ENCODE peak calls at places on chromosomes 3 and 15, in seven cellular contexts. One of them, this sample, is unnamed. For H3K4me1, the result is how much of the 10 kb centered on the place peaks cover.

GRCh38 chr15:55764398-55764797 is 21.4 kb upstream of the PRTG start:
- ATAC-seq in upper lobe of right lung: no peak
- ATAC-seq in right cardiac atrium: no peak
- ATAC-seq in aorta: no peak
- ATAC-seq in CD8-positive, alpha-beta T cell: no peak
- ATAC-seq in right lobe of liver: no peak
- ATAC-seq in left lung: no peak
- ATAC-seq in this sample: no peak

GRCh38 chr3:23884481-23884880 is 32.3 kb downstream of the NKIRAS1 start:
- ATAC-seq in left lung: peak
- ATAC-seq in upper lobe of right lung: peak
- ATAC-seq in right cardiac atrium: no peak
- ATAC-seq in aorta: no peak
- ATAC-seq in CD8-positive, alpha-beta T cell: no peak
- ATAC-seq in right lobe of liver: peak
- ATAC-seq in this sample: no peak

GRCh38 chr3:152355744-152356665 is 87.3 kb downstream of the MBNL1 start:
- ATAC-seq in upper lobe of right lung: no peak
- ATAC-seq in CD8-positive, alpha-beta T cell: no peak
- ATAC-seq in aorta: no peak
- ATAC-seq in right lobe of liver: peak
- ATAC-seq in right cardiac atrium: no peak
- ATAC-seq in left lung: no peak
- ATAC-seq in this sample: no peak

GRCh38 chr15:68658151-68658550 is 79.4 kb downstream of the CORO2B start:
- ATAC-seq in aorta: no peak
- ATAC-seq in left lung: no peak
- ATAC-seq in right cardiac atrium: peak
- ATAC-seq in CD8-positive, alpha-beta T cell: no peak
- ATAC-seq in upper lobe of right lung: no peak
- ATAC-seq in right lobe of liver: no peak
- ATAC-seq in this sample: no peak

GRCh38 chr3:128432898-128433629 is 33.6 kb downstream of the DNAJB8 start:
- ATAC-seq in right cardiac atrium: peak
- ATAC-seq in right lobe of liver: no peak
- ATAC-seq in left lung: peak
- ATAC-seq in upper lobe of right lung: peak
- ATAC-seq in aorta: no peak
- ATAC-seq in CD8-positive, alpha-beta T cell: no peak
- ATAC-seq in this sample: no peak

GRCh38 chr15:45919806-45920205 is 285.0 kb downstream of the SQOR start:
- ATAC-seq in right lobe of liver: no peak
- ATAC-seq in CD8-positive, alpha-beta T cell: no peak
- ATAC-seq in upper lobe of right lung: peak
- ATAC-seq in left lung: peak
- ATAC-seq in right cardiac atrium: peak
- ATAC-seq in aorta: no peak
- ATAC-seq in this sample: no peak

GRCh38 chr3:71397046-71397445 is 186.5 kb downstream of the FOXP1 start:
- ATAC-seq in CD8-positive, alpha-beta T cell: no peak
- ATAC-seq in right lobe of liver: peak
- ATAC-seq in upper lobe of right lung: peak
- ATAC-seq in left lung: peak
- ATAC-seq in right cardiac atrium: peak
- ATAC-seq in aorta: peak
- ATAC-seq in this sample: no peak

GRCh38 chr3:125357032-125357658 is 18.0 kb downstream of the ZNF148 start:
- ATAC-seq in aorta: peak
- ATAC-seq in right lobe of liver: peak
- ATAC-seq in CD8-positive, alpha-beta T cell: peak
- ATAC-seq in right cardiac atrium: peak
- ATAC-seq in left lung: peak
- ATAC-seq in upper lobe of right lung: peak
- ATAC-seq in this sample: peak

GRCh38 chr3:145450018-145450682 is 710.8 kb downstream of the PLOD2 start:
- ATAC-seq in CD8-positive, alpha-beta T cell: no peak
- ATAC-seq in upper lobe of right lung: no peak
- ATAC-seq in left lung: no peak
- ATAC-seq in aorta: no peak
- ATAC-seq in right lobe of liver: no peak
- ATAC-seq in right cardiac atrium: no peak
- ATAC-seq in this sample: no peak

GRCh38 chr3:72445827-72446405 is 402.3 kb downstream of the SHQ1 start:
- ATAC-seq in right lobe of liver: no peak
- ATAC-seq in upper lobe of right lung: no peak
- ATAC-seq in right cardiac atrium: no peak
- ATAC-seq in CD8-positive, alpha-beta T cell: no peak
- ATAC-seq in aorta: no peak
- ATAC-seq in left lung: no peak
- ATAC-seq in this sample: no peak

GRCh38 chr3:168878655-168879054 is 782.9 kb upstream of the GOLIM4 start:
- ATAC-seq in aorta: no peak
- ATAC-seq in right cardiac atrium: no peak
- ATAC-seq in upper lobe of right lung: no peak
- ATAC-seq in CD8-positive, alpha-beta T cell: no peak
- ATAC-seq in left lung: peak
- ATAC-seq in right lobe of liver: no peak
- ATAC-seq in this sample: no peak

GRCh38 chr3:123064914-123065313 is 1.9 kb upstream of the PDIA5 start:
- ATAC-seq in aorta: no peak
- ATAC-seq in left lung: no peak
- ATAC-seq in upper lobe of right lung: no peak
- ATAC-seq in right lobe of liver: no peak
- ATAC-seq in CD8-positive, alpha-beta T cell: no peak
- ATAC-seq in right cardiac atrium: no peak
- ATAC-seq in this sample: no peak

GRCh38 chr3:191329654-191330308 is 545 bp downstream of the UTS2B start:
- ATAC-seq in upper lobe of right lung: peak
- ATAC-seq in left lung: peak
- ATAC-seq in aorta: peak
- ATAC-seq in right lobe of liver: peak
- ATAC-seq in right cardiac atrium: peak
- ATAC-seq in CD8-positive, alpha-beta T cell: no peak
- ATAC-seq in this sample: peak

DNA sequence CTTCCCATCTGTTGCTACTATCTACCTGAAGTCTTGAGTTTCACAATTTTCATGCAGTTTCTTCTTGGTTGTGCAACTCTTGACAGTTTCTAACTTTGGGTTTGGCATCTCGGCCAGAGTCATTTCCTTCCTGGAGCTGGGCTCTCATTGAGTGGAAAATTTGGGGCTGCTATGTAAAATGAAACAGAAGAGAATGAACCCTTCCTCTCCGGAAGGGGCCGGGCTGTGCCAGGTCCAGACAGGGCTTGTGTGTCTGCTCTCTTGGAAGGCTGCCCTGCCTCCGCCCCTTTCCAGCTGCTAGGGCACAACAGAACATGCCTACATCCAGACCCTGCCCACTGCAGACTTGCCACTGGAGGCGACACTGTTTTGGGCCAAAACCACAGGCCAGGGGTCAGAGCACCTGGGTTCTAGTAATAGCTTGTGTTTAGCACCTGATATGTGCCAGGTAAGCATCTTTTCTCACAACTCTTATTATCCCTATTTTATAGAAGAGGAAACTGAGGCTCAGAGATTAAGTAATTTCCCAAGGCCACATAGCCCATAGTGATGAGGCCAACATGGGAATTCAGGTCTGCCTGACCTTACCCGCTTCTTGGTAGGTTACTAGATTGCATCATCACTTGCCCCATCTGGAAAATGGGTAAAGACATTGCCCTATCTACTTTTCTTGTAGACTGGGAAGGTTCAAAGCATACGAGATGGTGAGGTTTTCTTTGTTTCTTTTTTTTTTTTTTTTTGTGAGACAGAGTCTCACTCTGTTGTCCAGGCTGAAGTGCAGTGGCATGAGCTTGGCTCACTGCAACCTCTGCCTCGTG is 25.0 kb downstream of the IRAK2 start:
- ATAC-seq in right cardiac atrium: peak
- ATAC-seq in upper lobe of right lung: peak
- ATAC-seq in right lobe of liver: peak
- ATAC-seq in left lung: peak
- ATAC-seq in aorta: peak
- ATAC-seq in CD8-positive, alpha-beta T cell: no peak
- ATAC-seq in this sample: peak
- H3K4me1 ChIP-seq in right cardiac atrium: under half
- H3K4me1 ChIP-seq in upper lobe of right lung: half or more
- H3K4me1 ChIP-seq in right lobe of liver: half or more
- H3K4me1 ChIP-seq in left lung: half or more
- H3K4me1 ChIP-seq in aorta: under half
- H3K4me1 ChIP-seq in CD8-positive, alpha-beta T cell: half or more
- H3K4me1 ChIP-seq in this sample: half or more

GRCh38 chr15:62109457-62109856 is 42.7 kb downstream of the C2CD4A start:
- ATAC-seq in right cardiac atrium: no peak
- ATAC-seq in right lobe of liver: peak
- ATAC-seq in aorta: no peak
- ATAC-seq in CD8-positive, alpha-beta T cell: no peak
- ATAC-seq in upper lobe of right lung: no peak
- ATAC-seq in left lung: no peak
- ATAC-seq in this sample: no peak
- H3K4me1 ChIP-seq in right cardiac atrium: under half
- H3K4me1 ChIP-seq in right lobe of liver: under half
- H3K4me1 ChIP-seq in aorta: under half
- H3K4me1 ChIP-seq in CD8-positive, alpha-beta T cell: under half
- H3K4me1 ChIP-seq in upper lobe of right lung: under half
- H3K4me1 ChIP-seq in left lung: under half
- H3K4me1 ChIP-seq in this sample: under half

DNA sequence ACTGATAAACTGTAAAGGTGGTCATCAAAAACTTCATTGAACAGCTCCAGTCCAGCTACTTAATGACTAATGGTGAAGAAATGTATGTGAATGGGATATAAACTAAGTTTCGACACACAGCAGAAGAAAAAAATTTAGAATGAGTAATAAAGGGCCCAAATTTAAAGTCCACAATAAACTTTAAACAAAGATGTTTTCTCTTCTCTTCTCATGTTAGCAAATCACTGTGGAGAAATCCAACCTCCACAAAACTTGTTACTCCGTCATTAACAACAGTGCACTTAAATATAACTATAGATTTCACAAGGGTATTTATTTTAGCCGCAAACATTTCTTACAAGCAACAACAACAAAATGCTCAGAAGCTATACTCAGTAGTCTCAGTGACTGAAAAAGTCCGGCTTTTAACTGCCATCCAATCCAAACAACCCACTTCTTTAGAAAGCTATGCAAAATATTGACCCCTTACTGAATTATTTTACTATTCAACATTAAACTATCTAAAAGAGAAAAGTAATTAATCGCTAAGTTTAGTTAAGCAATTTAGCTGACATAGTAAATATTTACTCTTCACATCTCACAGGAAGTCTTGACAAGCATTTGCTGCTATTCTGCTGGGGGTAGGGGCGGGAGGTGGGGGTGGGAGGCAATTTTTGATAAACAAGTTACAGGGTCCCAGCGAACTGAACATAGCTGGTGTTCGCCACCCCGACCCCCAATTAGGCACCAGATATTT is 2.5 kb downstream of the IGF2BP2 start:
- ATAC-seq in aorta: no peak
- ATAC-seq in upper lobe of right lung: no peak
- ATAC-seq in right cardiac atrium: no peak
- ATAC-seq in left lung: no peak
- ATAC-seq in CD8-positive, alpha-beta T cell: no peak
- ATAC-seq in right lobe of liver: no peak
- ATAC-seq in this sample: no peak
- H3K4me1 ChIP-seq in aorta: under half
- H3K4me1 ChIP-seq in upper lobe of right lung: under half
- H3K4me1 ChIP-seq in right cardiac atrium: under half
- H3K4me1 ChIP-seq in left lung: under half
- H3K4me1 ChIP-seq in CD8-positive, alpha-beta T cell: under half
- H3K4me1 ChIP-seq in right lobe of liver: under half
- H3K4me1 ChIP-seq in this sample: under half

GRCh38 chr3:15656342-15656741 is 54.8 kb downstream of the BTD start:
- ATAC-seq in right lobe of liver: no peak
- ATAC-seq in aorta: no peak
- ATAC-seq in right cardiac atrium: no peak
- ATAC-seq in CD8-positive, alpha-beta T cell: no peak
- ATAC-seq in upper lobe of right lung: no peak
- ATAC-seq in left lung: no peak
- ATAC-seq in this sample: no peak

GRCh38 chr3:15654891-15655290 is 53.3 kb downstream of the BTD start:
- ATAC-seq in CD8-positive, alpha-beta T cell: no peak
- ATAC-seq in left lung: no peak
- ATAC-seq in upper lobe of right lung: no peak
- ATAC-seq in right lobe of liver: no peak
- ATAC-seq in right cardiac atrium: no peak
- ATAC-seq in aorta: no peak
- ATAC-seq in this sample: no peak

GRCh38 chr3:15651396-15651795 is 49.9 kb downstream of the BTD start:
- ATAC-seq in CD8-positive, alpha-beta T cell: no peak
- ATAC-seq in upper lobe of right lung: no peak
- ATAC-seq in left lung: no peak
- ATAC-seq in right lobe of liver: peak
- ATAC-seq in aorta: no peak
- ATAC-seq in right cardiac atrium: no peak
- ATAC-seq in this sample: no peak

GRCh38 chr3:15654096-15654495 is 52.6 kb downstream of the BTD start:
- ATAC-seq in right lobe of liver: no peak
- ATAC-seq in right cardiac atrium: no peak
- ATAC-seq in left lung: no peak
- ATAC-seq in CD8-positive, alpha-beta T cell: no peak
- ATAC-seq in aorta: no peak
- ATAC-seq in upper lobe of right lung: no peak
- ATAC-seq in this sample: no peak

GRCh38 chr3:15653326-15653725 is 51.8 kb downstream of the BTD start:
- ATAC-seq in right cardiac atrium: no peak
- ATAC-seq in right lobe of liver: no peak
- ATAC-seq in upper lobe of right lung: no peak
- ATAC-seq in aorta: no peak
- ATAC-seq in left lung: no peak
- ATAC-seq in CD8-positive, alpha-beta T cell: no peak
- ATAC-seq in this sample: no peak
- H3K4me1 ChIP-seq in right cardiac atrium: under half
- H3K4me1 ChIP-seq in right lobe of liver: under half
- H3K4me1 ChIP-seq in upper lobe of right lung: under half
- H3K4me1 ChIP-seq in aorta: under half
- H3K4me1 ChIP-seq in left lung: under half
- H3K4me1 ChIP-seq in CD8-positive, alpha-beta T cell: under half
- H3K4me1 ChIP-seq in this sample: under half

GRCh38 chr15:75172168-75172841 is 29.4 kb upstream of the C15orf39 start:
- ATAC-seq in aorta: no peak
- ATAC-seq in right lobe of liver: no peak
- ATAC-seq in left lung: no peak
- ATAC-seq in upper lobe of right lung: no peak
- ATAC-seq in right cardiac atrium: no peak
- ATAC-seq in CD8-positive, alpha-beta T cell: no peak
- ATAC-seq in this sample: no peak

GRCh38 chr15:75174102-75174501 is 27.6 kb upstream of the C15orf39 start:
- ATAC-seq in right cardiac atrium: no peak
- ATAC-seq in CD8-positive, alpha-beta T cell: no peak
- ATAC-seq in left lung: no peak
- ATAC-seq in right lobe of liver: no peak
- ATAC-seq in upper lobe of right lung: no peak
- ATAC-seq in aorta: no peak
- ATAC-seq in this sample: no peak

GRCh38 chr15:75170711-75171341 is 30.9 kb upstream of the C15orf39 start:
- ATAC-seq in left lung: peak
- ATAC-seq in CD8-positive, alpha-beta T cell: no peak
- ATAC-seq in upper lobe of right lung: peak
- ATAC-seq in aorta: no peak
- ATAC-seq in right cardiac atrium: peak
- ATAC-seq in right lobe of liver: no peak
- ATAC-seq in this sample: no peak

GRCh38 chr15:75170203-75170602 is 31.5 kb upstream of the C15orf39 start:
- ATAC-seq in CD8-positive, alpha-beta T cell: no peak
- ATAC-seq in upper lobe of right lung: no peak
- ATAC-seq in right cardiac atrium: no peak
- ATAC-seq in left lung: no peak
- ATAC-seq in aorta: no peak
- ATAC-seq in right lobe of liver: no peak
- ATAC-seq in this sample: no peak

GRCh38 chr15:75171408-75171807 is 30.3 kb upstream of the C15orf39 start:
- ATAC-seq in CD8-positive, alpha-beta T cell: no peak
- ATAC-seq in left lung: peak
- ATAC-seq in right cardiac atrium: peak
- ATAC-seq in aorta: no peak
- ATAC-seq in upper lobe of right lung: peak
- ATAC-seq in right lobe of liver: no peak
- ATAC-seq in this sample: no peak
- H3K4me1 ChIP-seq in CD8-positive, alpha-beta T cell: under half
- H3K4me1 ChIP-seq in left lung: under half
- H3K4me1 ChIP-seq in right cardiac atrium: under half
- H3K4me1 ChIP-seq in aorta: under half
- H3K4me1 ChIP-seq in upper lobe of right lung: under half
- H3K4me1 ChIP-seq in right lobe of liver: under half
- H3K4me1 ChIP-seq in this sample: under half